ENCODE peak calls at places on chromosome 11, in four cellular contexts. K is iPS DF 6.9; D is kidney tubule cell; C is stimulated activated CD4-positive, alpha-beta T cell treated with anti-CD3 and anti-CD28 coated beads, Interleukin-1b, Interleukin-23, amount 100 ng/mL, for 24 hours. R is an unnamed sample.

GRCh38 chr11:34599406-34599901 is 21.4 kb upstream of the EHF start:
- DNase-seq in D (peak; percentile 91), K (no peak), C (no peak), R (no peak)

GRCh38 chr11:75527938-75528845 is 2.5 kb upstream of the GDPD5 start:
- DNase-seq in D (peak; percentile 35), K (no peak), C (no peak), R (no peak)

GRCh38 chr11:76602431-76602861 is 68.1 kb downstream of the LRRC32 start:
- DNase-seq in D (no peak), C (no peak), K (no peak), R (no peak)

GRCh38 chr11:119368121-119369034 is 13.1 kb downstream of the USP2 start:
- DNase-seq in D (peak; percentile 62), K (no peak), C (no peak), R (no peak)

GRCh38 chr11:65781152-65781961 is 581 bp upstream of the AP5B1 start:
- DNase-seq in D (no peak), K (no peak), C (no peak), R (no peak)

GRCh38 chr11:47373876-47374820 is 4.2 kb downstream of the SPI1 start:
- DNase-seq in K (peak; percentile 50), D (peak; percentile 77), C (peak; percentile 80), R (no peak)

GRCh38 chr11:91104237-91104636 is 881.4 kb upstream of the CHORDC1 start:
- DNase-seq in D (peak; percentile 46), K (no peak), C (no peak), R (no peak)

GRCh38 chr11:8038811-8039529 is 42.0 kb upstream of the TUB start:
- DNase-seq in K (no peak), D (no peak), C (no peak), R (no peak)

GRCh38 chr11:43941257-43941879 is 1.1 kb upstream of the C11orf96 start:
- DNase-seq in D (no peak), C (no peak), K (no peak), R (no peak)

GRCh38 chr11:109426442-109426841 is 4.5 kb downstream of the C11orf87 start:
- DNase-seq in D (peak; percentile 21), K (no peak), C (no peak), R (no peak)

GRCh38 chr11:10379022-10379421 is 74.1 kb downstream of the ADM start:
- DNase-seq in K (no peak), C (no peak), D (no peak), R (no peak)